ENCODE peak calls at places on chromosomes 3 and 15, in seven cellular contexts. O is heart right ventricle, R is colonic mucosa, Z is AG04449, A is brain microvascular endothelial cell, M is AG09319, E is Peyer's patch. L is an unnamed sample.

GRCh38 chr3:128879991-128880390 is 571 bp downstream of the ACAD9 start:
- DNase-seq in O (no peak), R (no peak), Z (no peak), A (no peak), M (no peak), E (no peak), L (no peak)

GRCh38 chr3:15646924-15647511 is 45.5 kb downstream of the BTD start:
- DNase-seq in O (peak; percentile 75), R (no peak), Z (peak; percentile 98), A (peak; percentile 99), M (peak; percentile 96), E (no peak), L (no peak)

GRCh38 chr3:54121404-54122045 is 827 bp upstream of the CACNA2D3 start:
- DNase-seq in O (no peak), R (no peak), Z (no peak), A (no peak), M (no peak), E (no peak), L (no peak)

GRCh38 chr15:41574158-41574557 is 15.1 kb downstream of the TYRO3 start:
- DNase-seq in O (no peak), R (no peak), Z (no peak), A (no peak), M (no peak), E (no peak), L (no peak)

GRCh38 chr3:11373645-11374044 is 101.4 kb downstream of the ATG7 start:
- DNase-seq in O (no peak), R (no peak), Z (no peak), A (no peak), M (no peak), E (no peak), L (no peak)

GRCh38 chr3:32432711-32433530 is 41.3 kb downstream of the CMTM7 start:
- DNase-seq in O (no peak), R (peak; percentile 14), Z (no peak), A (no peak), M (no peak), E (no peak), L (no peak)

GRCh38 chr3:48588230-48588629 is 6.9 kb downstream of the COL7A1 start:
- DNase-seq in O (no peak), R (no peak), Z (no peak), A (no peak), M (no peak), E (no peak), L (no peak)

GRCh38 chr3:117645561-117646242 is 936.1 kb downstream of the TUSC7 start:
- DNase-seq in O (no peak), R (no peak), Z (no peak), A (no peak), M (no peak), E (no peak), L (no peak)

GRCh38 chr3:100155105-100155504 is 40.8 kb upstream of the FILIP1L start:
- DNase-seq in O (no peak), R (no peak), Z (no peak), A (no peak), M (peak; percentile 50), E (no peak), L (no peak)

GRCh38 chr3:184129012-184129411 is 6.1 kb upstream of the EIF2B5 start:
- DNase-seq in O (no peak), R (peak; percentile 26), Z (no peak), A (peak; percentile 54), M (no peak), E (no peak), L (no peak)

GRCh38 chr15:62850791-62851291 is 191.7 kb upstream of the TPM1 start:
- DNase-seq in O (no peak), R (no peak), Z (peak; percentile 77), A (peak; percentile 84), M (no peak), E (no peak), L (no peak)

GRCh38 chr15:74799843-74800558 is 12.6 kb upstream of the LMAN1L start:
- DNase-seq in O (peak; percentile 72), R (peak; percentile 89), Z (no peak), A (peak; percentile 46), M (peak; percentile 31), E (peak; percentile 86), L (peak; percentile 74)

GRCh38 chr3:46711770-46712169 is 5.9 kb downstream of the PRSS50 start:
- DNase-seq in O (no peak), R (no peak), Z (no peak), A (no peak), M (no peak), E (no peak), L (no peak)

GRCh38 chr3:178140491-178140890 is 395.7 kb upstream of the KCNMB2 start:
- DNase-seq in O (no peak), R (no peak), Z (peak; percentile 47), A (no peak), M (no peak), E (no peak), L (no peak)

GRCh38 chr3:150763122-150763840 is at the start of gene SIAH2:
- DNase-seq in O (peak; percentile 92), R (peak; percentile 94), Z (peak; percentile 73), A (peak; percentile 91), M (peak; percentile 89), E (peak; percentile 93), L (peak; percentile 92)
- TF ChIP-seq CTCF in O (no peak), R (no peak), Z (no peak), A (no peak), M (no peak), E (no peak), L (no peak)

GRCh38 chr15:89356634-89357298 is 22.1 kb upstream of the POLG start:
- DNase-seq in O (no peak), R (no peak), Z (no peak), A (no peak), M (no peak), E (no peak), L (no peak)
- TF ChIP-seq CTCF in O (no peak), R (peak; percentile 17), Z (peak; percentile 49), A (peak; percentile 68), M (peak; percentile 44), E (peak; percentile 28), L (no peak)

DNA sequence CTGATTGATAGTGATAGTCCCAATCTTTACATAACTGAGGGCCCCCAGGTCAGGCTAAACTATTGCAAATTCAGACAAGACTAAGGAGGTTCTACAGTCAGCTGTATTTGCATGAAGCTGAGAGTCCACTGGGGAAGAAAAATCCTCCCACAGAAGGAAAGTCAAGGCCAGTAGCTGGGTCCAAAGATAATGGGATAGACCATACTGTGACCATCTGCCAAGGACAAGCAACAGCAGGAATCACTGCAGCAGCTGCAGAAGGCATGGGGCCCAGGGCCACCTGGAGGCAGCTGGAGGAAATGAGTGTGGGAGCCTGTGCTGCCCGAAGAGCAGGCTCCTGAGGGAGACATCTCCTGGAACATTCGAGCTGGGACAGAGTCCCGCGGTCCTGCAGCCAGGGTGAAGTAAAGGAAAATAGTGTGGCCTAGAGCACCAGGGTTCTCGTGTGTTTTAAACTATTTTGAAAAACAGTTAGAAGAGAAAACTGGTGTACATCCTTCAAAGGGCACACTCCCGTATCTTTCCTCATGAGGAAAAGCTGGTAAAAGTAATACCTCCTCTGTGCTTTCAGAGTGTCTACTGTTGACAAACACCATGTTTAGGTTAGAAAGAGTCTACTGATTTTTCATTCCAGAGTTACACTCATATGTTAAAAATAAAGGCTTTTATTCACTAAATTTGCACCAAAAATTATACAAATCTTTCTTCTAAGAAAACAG is 13.1 kb upstream of the TMEM212 start:
- DNase-seq in O (peak; percentile 87), R (peak; percentile 82), Z (no peak), A (peak; percentile 86), M (no peak), E (peak; percentile 19), L (no peak)
- TF ChIP-seq CTCF in O (peak; percentile 58), R (peak; percentile 77), Z (peak; percentile 81), A (peak; percentile 89), M (peak; percentile 75), E (peak; percentile 72), L (no peak)

DNA sequence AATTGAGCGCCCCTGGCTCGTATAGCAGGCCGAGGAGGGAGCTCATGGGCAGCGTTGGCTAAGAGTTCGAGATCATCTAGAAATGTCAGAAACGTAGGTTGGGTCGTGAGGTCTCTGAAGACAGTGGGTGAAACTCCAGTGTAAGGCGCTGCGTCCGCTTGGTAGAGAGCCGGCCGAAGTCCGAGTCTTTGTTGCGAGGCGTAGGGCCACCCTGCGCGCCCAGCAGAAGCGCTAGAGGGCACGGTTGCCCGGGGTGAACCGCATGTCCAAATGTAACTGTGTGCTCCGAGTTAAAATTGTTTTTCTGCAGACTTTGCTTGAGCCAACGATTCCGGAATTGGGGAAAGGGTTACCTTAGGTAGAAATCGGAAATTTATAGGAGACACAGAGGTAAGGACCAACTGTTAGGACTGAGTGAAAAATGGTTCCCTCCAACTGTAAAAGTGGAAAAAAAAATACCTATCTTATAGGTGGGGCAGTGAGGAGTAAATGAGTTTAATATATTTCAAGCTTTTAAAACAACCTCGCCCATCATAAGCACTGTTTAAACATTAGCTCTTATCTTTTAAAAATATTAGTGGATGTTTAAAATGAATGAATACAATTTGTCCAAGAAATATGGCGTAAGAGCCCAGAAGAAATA is 993 bp upstream of the SIAH2 start:
- DNase-seq in O (peak; percentile 60), R (peak; percentile 77), Z (no peak), A (no peak), M (no peak), E (peak; percentile 66), L (no peak)
- TF ChIP-seq CTCF in O (peak; percentile 22), R (peak; percentile 62), Z (peak; percentile 65), A (peak; percentile 69), M (peak; percentile 62), E (peak; percentile 53), L (peak; percentile 32)